ENCODE peak calls at places on chromosomes 13 and 19, in six cellular contexts. W is thyroid gland; R is activated T-helper 1 cell treated with Interleukin-2 at 50 U/mL for 16 hours; O is A673; N is stimulated activated CD4-positive, alpha-beta T cell treated with anti-CD3 and anti-CD28 coated beads, Interleukin-1b, Interleukin-23, amount 100 ng/mL, for 24 hours; Z is GDM1. B is an unnamed sample.

GRCh38 chr13:44734204-44734707 is 158.1 kb upstream of the TSC22D1 start:
- DNase-seq in W (peak), R (no peak), O (no peak), N (no peak), Z (no peak), B (no peak)

GRCh38 chr19:43699506-43700367 is 16.1 kb upstream of the IRGC start:
- DNase-seq in W (no peak), R (no peak), O (peak), N (no peak), Z (no peak), B (no peak)

GRCh38 chr13:50228527-50228926 is 213.3 kb downstream of the KCNRG start:
- DNase-seq in W (no peak), R (no peak), O (no peak), N (no peak), Z (no peak), B (no peak)

GRCh38 chr13:111423168-111423785 is 102.8 kb downstream of the TEX29 start:
- DNase-seq in W (peak), R (no peak), O (no peak), N (no peak), Z (no peak), B (no peak)

GRCh38 chr13:33228645-33229445 is 56.7 kb downstream of the STARD13 start:
- DNase-seq in W (peak), R (no peak), O (peak), N (no peak), Z (no peak), B (peak)

GRCh38 chr13:20566424-20566916 is 487 bp upstream of the IFT88 start:
- DNase-seq in W (no peak), R (no peak), O (no peak), N (no peak), Z (no peak), B (peak)

GRCh38 chr13:112172641-112173171 is 105.8 kb downstream of the SOX1 start:
- DNase-seq in W (no peak), R (no peak), O (no peak), N (no peak), Z (no peak), B (peak)

GRCh38 chr13:28558126-28558525 is 63.2 kb upstream of the FLT1 start:
- DNase-seq in W (no peak), R (no peak), O (peak), N (no peak), Z (no peak), B (no peak)

GRCh38 chr13:87810391-87810801 is 139.2 kb downstream of the SLITRK5 start:
- DNase-seq in W (no peak), R (no peak), O (no peak), N (no peak), Z (no peak), B (no peak)

GRCh38 chr19:16611121-16611520 is 16.9 kb downstream of the MED26 start:
- DNase-seq in W (no peak), R (no peak), O (no peak), N (no peak), Z (no peak), B (no peak)

GRCh38 chr19:11142528-11143171 is 12.9 kb downstream of the SPC24 start:
- DNase-seq in W (peak), R (no peak), O (peak), N (no peak), Z (no peak), B (peak)

GRCh38 chr13:105342421-105342820 is 1193.0 kb downstream of the EFNB2 start:
- DNase-seq in W (no peak), R (no peak), O (no peak), N (no peak), Z (no peak), B (no peak)

GRCh38 chr19:16078759-16079707 is 2.7 kb downstream of the TPM4 start:
- DNase-seq in W (peak), R (peak), O (peak), N (no peak), Z (peak), B (peak)

GRCh38 chr13:33244907-33245287 is 40.7 kb downstream of the STARD13 start:
- DNase-seq in W (no peak), R (no peak), O (no peak), N (no peak), Z (no peak), B (no peak)

GRCh38 chr19:15673176-15673654 is 328 bp downstream of the CYP4F12 start:
- DNase-seq in W (no peak), R (no peak), O (no peak), N (no peak), Z (no peak), B (peak)

GRCh38 chr13:45872574-45872973 is 21.0 kb upstream of the SIAH3 start:
- DNase-seq in W (no peak), R (no peak), O (no peak), N (no peak), Z (no peak), B (no peak)

GRCh38 chr13:69980799-69981198 is 126.8 kb upstream of the ATXN8OS start:
- DNase-seq in W (no peak), R (no peak), O (no peak), N (no peak), Z (no peak), B (no peak)

GRCh38 chr19:33463194-33463593 is 58.4 kb downstream of the PEPD start:
- DNase-seq in W (no peak), R (no peak), O (no peak), N (no peak), Z (no peak), B (no peak)

GRCh38 chr19:688992-689391 is 6.3 kb downstream of the PRSS57 start:
- DNase-seq in W (no peak), R (no peak), O (no peak), N (no peak), Z (no peak), B (no peak)

GRCh38 chr13:109345433-109345941 is 440.9 kb downstream of the IRS2 start:
- DNase-seq in W (no peak), R (no peak), O (peak), N (no peak), Z (no peak), B (no peak)

GRCh38 chr13:113565526-113566226 is 18.9 kb upstream of the TFDP1 start:
- DNase-seq in W (no peak), R (no peak), O (no peak), N (no peak), Z (no peak), B (no peak)

GRCh38 chr13:32969516-32969941 is 46.7 kb upstream of the KL start:
- DNase-seq in W (no peak), R (no peak), O (peak), N (no peak), Z (peak), B (no peak)

GRCh38 chr19:4089400-4089908 is 22.8 kb upstream of the ZBTB7A start:
- DNase-seq in W (no peak), R (peak), O (no peak), N (no peak), Z (peak), B (no peak)

GRCh38 chr13:27043013-27043412 is 128.6 kb downstream of the USP12 start:
- DNase-seq in W (peak), R (no peak), O (peak), N (no peak), Z (peak), B (peak)

GRCh38 chr19:29690842-29691241 is 24.2 kb downstream of the C19orf12 start:
- DNase-seq in W (no peak), R (no peak), O (peak), N (no peak), Z (peak), B (no peak)

GRCh38 chr19:47512948-47513319 is 1.9 kb downstream of the NAPA start:
- DNase-seq in W (no peak), R (no peak), O (no peak), N (no peak), Z (no peak), B (no peak)

GRCh38 chr19:43290568-43291359 is 21.4 kb upstream of the PSG9 start:
- DNase-seq in W (no peak), R (no peak), O (no peak), N (peak), Z (no peak), B (no peak)

GRCh38 chr19:7883796-7884570 is 4.3 kb upstream of the LRRC8E start:
- DNase-seq in W (no peak), R (no peak), O (no peak), N (no peak), Z (no peak), B (no peak)

GRCh38 chr19:56104423-56104822 is 16.7 kb downstream of the ZNF787 start:
- DNase-seq in W (no peak), R (no peak), O (no peak), N (no peak), Z (no peak), B (no peak)

GRCh38 chr19:4057913-4058695 is 8.6 kb downstream of the ZBTB7A start:
- DNase-seq in W (peak), R (no peak), O (peak), N (peak), Z (no peak), B (no peak)

GRCh38 chr13:29125145-29125933 is 305.2 kb downstream of the MTUS2 start:
- DNase-seq in W (peak), R (no peak), O (no peak), N (no peak), Z (no peak), B (no peak)

GRCh38 chr13:40170982-40171381 is 495.5 kb downstream of the FOXO1 start:
- DNase-seq in W (no peak), R (no peak), O (no peak), N (no peak), Z (no peak), B (no peak)

B was measured in G401.